ENCODE peak calls at places on chromosomes 6 and 20, in five cellular contexts. One of them, this sample, is unnamed. For H3K4me1, the result is how much of the 10 kb centered on the place peaks cover.

GRCh38 chr6:118808794-118809668 is 84.9 kb upstream of the ASF1A start:
- DNase-seq in uterus: no peak
- DNase-seq in fibroblast of lung: no peak
- DNase-seq in Peyer's patch: no peak
- DNase-seq in PC-9: no peak
- DNase-seq in this sample: no peak

GRCh38 chr20:1313236-1313964 is 15.5 kb downstream of the SDCBP2 start:
- DNase-seq in uterus: peak
- DNase-seq in Peyer's patch: peak
- DNase-seq in PC-9: peak
- DNase-seq in fibroblast of lung: peak
- DNase-seq in this sample: peak

GRCh38 chr20:52279667-52280180 is 88.1 kb upstream of the ZFP64 start:
- DNase-seq in PC-9: no peak
- DNase-seq in fibroblast of lung: peak
- DNase-seq in uterus: no peak
- DNase-seq in Peyer's patch: no peak
- DNase-seq in this sample: no peak

GRCh38 chr6:34970962-34971361 is 81.9 kb downstream of the ANKS1A start:
- DNase-seq in uterus: no peak
- DNase-seq in Peyer's patch: no peak
- DNase-seq in PC-9: no peak
- DNase-seq in fibroblast of lung: peak
- DNase-seq in this sample: no peak

GRCh38 chr6:158939255-158940170 is 60.5 kb downstream of the RSPH3 start:
- DNase-seq in uterus: no peak
- DNase-seq in Peyer's patch: peak
- DNase-seq in PC-9: no peak
- DNase-seq in fibroblast of lung: no peak
- DNase-seq in this sample: no peak

GRCh38 chr20:10536531-10536930 is 101.4 kb downstream of the SLX4IP start:
- DNase-seq in Peyer's patch: no peak
- DNase-seq in PC-9: peak
- DNase-seq in fibroblast of lung: peak
- DNase-seq in uterus: no peak
- DNase-seq in this sample: no peak

GRCh38 chr6:44131880-44132279 is 4.5 kb downstream of the TMEM63B start:
- DNase-seq in PC-9: no peak
- DNase-seq in uterus: no peak
- DNase-seq in fibroblast of lung: no peak
- DNase-seq in Peyer's patch: no peak
- DNase-seq in this sample: no peak

GRCh38 chr6:108630050-108630714 is 69.5 kb downstream of the FOXO3 start:
- DNase-seq in fibroblast of lung: no peak
- DNase-seq in uterus: no peak
- DNase-seq in PC-9: no peak
- DNase-seq in Peyer's patch: no peak
- DNase-seq in this sample: no peak

GRCh38 chr6:11934638-11935037 is 77.5 kb upstream of the HIVEP1 start:
- DNase-seq in uterus: no peak
- DNase-seq in fibroblast of lung: no peak
- DNase-seq in PC-9: no peak
- DNase-seq in Peyer's patch: no peak
- DNase-seq in this sample: no peak

GRCh38 chr6:158517581-158517980 is 42.3 kb upstream of the TMEM181 start:
- DNase-seq in uterus: no peak
- DNase-seq in fibroblast of lung: no peak
- DNase-seq in Peyer's patch: no peak
- DNase-seq in PC-9: no peak
- DNase-seq in this sample: no peak

DNA sequence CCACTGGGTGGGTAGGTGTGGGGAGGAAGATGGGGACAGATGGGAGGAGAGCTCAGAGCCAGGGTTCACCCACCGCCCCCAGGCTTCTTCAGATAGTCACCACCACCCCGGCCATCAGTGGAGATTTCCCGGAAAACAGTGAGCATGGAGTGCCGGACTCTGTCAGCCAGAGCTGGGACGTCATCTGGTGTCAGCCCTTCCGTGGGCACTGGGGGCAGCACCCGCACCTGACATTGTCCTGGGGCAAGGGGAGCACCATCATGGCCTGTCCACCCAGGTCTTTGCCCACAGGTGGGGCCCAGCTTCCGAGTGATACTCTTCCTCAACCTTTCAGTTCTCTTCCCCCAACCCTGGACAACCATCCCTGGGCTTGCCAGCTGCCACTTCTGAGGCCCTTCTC is 4.8 kb downstream of the EGFL8 start:
- DNase-seq in uterus: no peak
- DNase-seq in PC-9: no peak
- DNase-seq in fibroblast of lung: no peak
- DNase-seq in Peyer's patch: no peak
- DNase-seq in this sample: no peak
- H3K27ac ChIP-seq in uterus: no peak
- H3K27ac ChIP-seq in PC-9: no peak
- H3K27ac ChIP-seq in fibroblast of lung: no peak
- H3K27ac ChIP-seq in Peyer's patch: no peak
- H3K27ac ChIP-seq in this sample: no peak

DNA sequence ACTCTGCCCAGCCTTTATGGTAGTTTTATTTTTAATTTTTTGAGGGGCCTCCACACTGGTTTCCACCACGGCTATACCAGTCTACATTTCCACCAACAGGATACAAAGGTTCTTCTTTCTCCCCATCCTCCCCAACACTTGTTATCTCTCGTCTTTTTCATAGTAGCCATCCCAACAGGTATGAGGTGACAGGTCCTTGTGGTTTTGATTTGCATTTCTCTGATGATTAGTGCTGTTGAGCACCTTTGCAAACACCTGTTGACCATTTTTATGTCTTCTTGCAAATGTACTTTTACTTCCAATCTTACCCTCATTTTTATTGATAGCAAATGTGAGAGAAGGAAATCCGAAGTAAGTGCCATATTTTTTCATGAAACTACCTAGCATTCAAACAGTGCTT is 195.4 kb upstream of the PREP start:
- DNase-seq in fibroblast of lung: no peak
- DNase-seq in uterus: no peak
- DNase-seq in Peyer's patch: no peak
- DNase-seq in PC-9: no peak
- DNase-seq in this sample: no peak
- H3K4me1 ChIP-seq in fibroblast of lung: under half
- H3K4me1 ChIP-seq in uterus: under half
- H3K4me1 ChIP-seq in Peyer's patch: under half
- H3K4me1 ChIP-seq in PC-9: half or more
- H3K4me1 ChIP-seq in this sample: under half

GRCh38 chr20:32070690-32071213 is 18.7 kb downstream of the HCK start:
- DNase-seq in Peyer's patch: no peak
- DNase-seq in fibroblast of lung: no peak
- DNase-seq in uterus: no peak
- DNase-seq in PC-9: no peak
- DNase-seq in this sample: no peak
- H3K27ac ChIP-seq in Peyer's patch: no peak
- H3K27ac ChIP-seq in fibroblast of lung: no peak
- H3K27ac ChIP-seq in uterus: no peak
- H3K27ac ChIP-seq in PC-9: no peak
- H3K27ac ChIP-seq in this sample: no peak

DNA sequence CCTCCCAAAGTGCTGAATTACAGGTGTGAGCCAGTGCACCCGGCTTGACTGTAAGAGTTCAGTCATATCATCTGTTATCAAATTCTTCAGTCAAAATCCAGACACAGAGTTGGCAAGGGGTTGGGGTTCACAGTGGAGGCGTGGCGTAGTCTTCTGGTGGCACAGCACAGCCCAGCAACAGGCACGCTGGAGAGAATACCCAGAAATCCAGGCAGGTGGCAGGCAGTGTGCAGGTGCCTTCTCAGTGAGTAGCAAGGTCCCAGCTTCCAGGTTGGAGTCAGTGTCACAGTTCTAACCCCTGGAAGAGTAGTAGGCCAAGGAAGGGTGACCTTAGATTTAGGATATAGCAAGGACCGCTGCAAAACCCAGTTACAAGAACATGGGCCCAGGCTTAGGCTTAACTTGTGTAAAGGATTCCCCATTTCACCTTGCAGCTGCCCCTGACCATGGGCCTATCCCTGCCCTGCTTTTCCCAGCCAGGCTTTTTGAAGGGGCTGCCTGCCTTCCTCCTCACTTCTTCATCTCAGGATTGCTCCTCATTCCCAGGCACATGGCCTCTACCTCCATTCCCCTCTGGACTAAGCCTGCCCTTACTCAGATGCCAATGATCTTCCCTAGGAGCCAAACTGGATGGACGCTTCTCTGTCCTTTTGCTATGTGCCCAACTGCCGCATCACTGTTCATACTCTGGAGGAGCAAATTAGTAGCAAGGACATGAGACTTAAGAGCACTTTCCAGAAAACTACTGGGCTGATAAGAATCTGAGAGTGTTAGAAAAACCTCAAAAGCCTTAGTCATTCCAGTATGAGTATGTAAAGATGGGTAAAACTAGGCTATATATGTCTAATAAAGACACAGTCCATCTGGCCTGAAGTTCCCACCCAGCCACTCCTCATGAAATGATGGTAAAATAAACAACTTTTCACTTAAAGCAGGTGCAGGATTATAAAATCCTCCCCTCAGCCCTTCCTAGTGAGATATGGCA is 30.3 kb downstream of the SHLD1 start:
- DNase-seq in Peyer's patch: no peak
- DNase-seq in fibroblast of lung: peak
- DNase-seq in uterus: no peak
- DNase-seq in PC-9: no peak
- DNase-seq in this sample: no peak
- H3K4me1 ChIP-seq in Peyer's patch: under half
- H3K4me1 ChIP-seq in fibroblast of lung: under half
- H3K4me1 ChIP-seq in uterus: under half
- H3K4me1 ChIP-seq in PC-9: under half
- H3K4me1 ChIP-seq in this sample: under half